ENCODE peak calls at places on chromosome 13, in six cellular contexts. T is GDM1, B is nephron progenitor cell, Y is PC-3, A is germinal center, H is T-helper 1 cell. X is an unnamed sample.
A peak's percentile ranks its signal among the peaks of the same experiment; 100 is the strongest.

GRCh38 chr13:38012096-38012495 is 142.5 kb upstream of the TRPC4 start:
- DNase-seq in T (no peak), B (no peak), Y (no peak), A (no peak), H (no peak), X (no peak)

GRCh38 chr13:100392709-100393630 is 195.6 kb downstream of the GGACT start:
- DNase-seq in T (peak; percentile 66), B (no peak), Y (peak; percentile 95), A (no peak), H (no peak), X (peak; percentile 84)

GRCh38 chr13:112445411-112446271 is 69.5 kb downstream of the SPACA7 start:
- DNase-seq in T (no peak), B (no peak), Y (no peak), A (no peak), H (no peak), X (no peak)

GRCh38 chr13:100589178-100589725 is 663 bp upstream of the GGACT start:
- DNase-seq in T (no peak), B (no peak), Y (no peak), A (no peak), H (no peak), X (no peak)

GRCh38 chr13:23790591-23791170 is 98.5 kb downstream of the MIPEP start:
- DNase-seq in T (no peak), B (no peak), Y (no peak), A (no peak), H (no peak), X (no peak)

GRCh38 chr13:73167046-73167820 is 108.4 kb downstream of the KLF5 start:
- DNase-seq in T (no peak), B (no peak), Y (peak; percentile 45), A (no peak), H (no peak), X (no peak)

GRCh38 chr13:94599877-94600276 is 1.8 kb upstream of the GPR180 start:
- DNase-seq in T (no peak), B (no peak), Y (no peak), A (no peak), H (no peak), X (no peak)

GRCh38 chr13:58434943-58435342 is 803.4 kb downstream of the PCDH17 start:
- DNase-seq in T (no peak), B (peak; percentile 4), Y (no peak), A (no peak), H (no peak), X (no peak)

GRCh38 chr13:46648166-46648607 is 95.2 kb downstream of the LRCH1 start:
- DNase-seq in T (no peak), B (peak; percentile 46), Y (peak; percentile 13), A (no peak), H (no peak), X (no peak)

GRCh38 chr13:20475927-20476691 is 49.5 kb downstream of the CRYL1 start:
- DNase-seq in T (peak; percentile 77), B (no peak), Y (no peak), A (peak; percentile 13), H (peak; percentile 50), X (peak; percentile 21)

GRCh38 chr13:112810608-112811007 is 120.8 kb downstream of the ATP11A start:
- DNase-seq in T (no peak), B (no peak), Y (no peak), A (no peak), H (no peak), X (no peak)

GRCh38 chr13:97627566-97627965 is 193.6 kb downstream of the RAP2A start:
- DNase-seq in T (no peak), B (peak; percentile 36), Y (peak; percentile 61), A (no peak), H (no peak), X (no peak)

GRCh38 chr13:71968025-71968424 is 101.0 kb upstream of the DACH1 start:
- DNase-seq in T (no peak), B (no peak), Y (no peak), A (no peak), H (no peak), X (no peak)

GRCh38 chr13:46901721-46902120 is 4.9 kb upstream of the HTR2A start:
- DNase-seq in T (no peak), B (no peak), Y (no peak), A (no peak), H (no peak), X (no peak)

GRCh38 chr13:51815848-51816247 is 11.9 kb upstream of the DHRS12 start:
- DNase-seq in T (no peak), B (no peak), Y (peak; percentile 12), A (no peak), H (no peak), X (no peak)

GRCh38 chr13:95833713-95834112 is 156.8 kb downstream of the DNAJC3 start:
- DNase-seq in T (no peak), B (no peak), Y (peak; percentile 33), A (no peak), H (no peak), X (no peak)

GRCh38 chr13:83414393-83414792 is 467.9 kb downstream of the SLITRK1 start:
- DNase-seq in T (no peak), B (no peak), Y (no peak), A (no peak), H (no peak), X (no peak)

GRCh38 chr13:48220592-48221300 is 12.3 kb upstream of the ITM2B start:
- DNase-seq in T (no peak), B (no peak), Y (no peak), A (no peak), H (no peak), X (peak; percentile 56)

GRCh38 chr13:98182153-98182552 is 5.1 kb upstream of the RNF113B start:
- DNase-seq in T (no peak), B (no peak), Y (no peak), A (no peak), H (no peak), X (no peak)

GRCh38 chr13:75494491-75494890 is 12.5 kb upstream of the TBC1D4 start:
- DNase-seq in T (no peak), B (no peak), Y (no peak), A (no peak), H (no peak), X (no peak)

GRCh38 chr13:26048745-26049144 is 3.1 kb downstream of the SHISA2 start:
- DNase-seq in T (no peak), B (no peak), Y (no peak), A (no peak), H (no peak), X (no peak)

GRCh38 chr13:112603641-112604220 is 15.8 kb upstream of the TUBGCP3 start:
- DNase-seq in T (no peak), B (no peak), Y (peak; percentile 10), A (no peak), H (no peak), X (no peak)

GRCh38 chr13:26872444-26873173 is 112.0 kb upstream of the GPR12 start:
- DNase-seq in T (peak; percentile 45), B (peak; percentile 88), Y (peak; percentile 55), A (peak; percentile 52), H (peak; percentile 20), X (peak; percentile 64)

GRCh38 chr13:23378009-23378632 is 55.4 kb downstream of the SACS start:
- DNase-seq in T (peak; percentile 50), B (no peak), Y (peak; percentile 87), A (peak; percentile 60), H (no peak), X (peak; percentile 50)

GRCh38 chr13:75968103-75968838 is 332.1 kb downstream of the LMO7 start:
- DNase-seq in T (no peak), B (no peak), Y (peak; percentile 84), A (no peak), H (no peak), X (no peak)

GRCh38 chr13:98918771-98919170 is 59.1 kb downstream of the DOCK9 start:
- DNase-seq in T (peak; percentile 73), B (no peak), Y (no peak), A (no peak), H (no peak), X (no peak)

X was measured in HL-60.